ENCODE peak calls at places on chromosomes 12 and 14, in six cellular contexts. One of them, this sample, is unnamed.
A peak's percentile ranks its signal among the peaks of the same experiment; 100 is the strongest.

GRCh38 chr14:59570122-59570521 is 6.5 kb downstream of the CCDC175 start:
- DNase-seq in mesenchymal stem cell: no peak
- DNase-seq in neuronal stem cell: no peak
- DNase-seq in IMR-90: no peak
- DNase-seq in trophoblast cell: no peak
- DNase-seq in H1: no peak
- DNase-seq in this sample: peak; percentile 44

GRCh38 chr12:104303538-104304151 is at the start of gene EID3:
- DNase-seq in IMR-90: peak; percentile 73
- DNase-seq in neuronal stem cell: peak; percentile 51
- DNase-seq in trophoblast cell: peak; percentile 88
- DNase-seq in mesenchymal stem cell: peak; percentile 87
- DNase-seq in H1: peak; percentile 95
- DNase-seq in this sample: peak; percentile 91

GRCh38 chr14:54652188-54652889 is 85.4 kb downstream of the SAMD4A start:
- DNase-seq in trophoblast cell: peak; percentile 97
- DNase-seq in mesenchymal stem cell: peak; percentile 100
- DNase-seq in IMR-90: peak; percentile 100
- DNase-seq in H1: no peak
- DNase-seq in neuronal stem cell: peak; percentile 53
- DNase-seq in this sample: peak; percentile 99

GRCh38 chr14:102215522-102216250 is 76.0 kb downstream of the WDR20 start:
- DNase-seq in H1: no peak
- DNase-seq in mesenchymal stem cell: no peak
- DNase-seq in neuronal stem cell: no peak
- DNase-seq in IMR-90: peak; percentile 31
- DNase-seq in trophoblast cell: no peak
- DNase-seq in this sample: peak; percentile 27

GRCh38 chr14:103680491-103681231 is 34.6 kb downstream of the XRCC3 start:
- DNase-seq in H1: no peak
- DNase-seq in trophoblast cell: no peak
- DNase-seq in neuronal stem cell: no peak
- DNase-seq in mesenchymal stem cell: no peak
- DNase-seq in IMR-90: no peak
- DNase-seq in this sample: no peak

GRCh38 chr14:75662966-75663365 is 1.9 kb downstream of the TTLL5 start:
- DNase-seq in IMR-90: no peak
- DNase-seq in neuronal stem cell: no peak
- DNase-seq in trophoblast cell: no peak
- DNase-seq in mesenchymal stem cell: peak; percentile 21
- DNase-seq in H1: no peak
- DNase-seq in this sample: peak; percentile 15

GRCh38 chr14:102140027-102140749 is 491 bp downstream of the WDR20 start:
- DNase-seq in IMR-90: no peak
- DNase-seq in H1: peak; percentile 52
- DNase-seq in trophoblast cell: peak; percentile 51
- DNase-seq in mesenchymal stem cell: peak; percentile 48
- DNase-seq in neuronal stem cell: peak; percentile 14
- DNase-seq in this sample: peak; percentile 54

GRCh38 chr14:100726812-100727564 is at the start of gene DLK1:
- DNase-seq in neuronal stem cell: no peak
- DNase-seq in mesenchymal stem cell: no peak
- DNase-seq in trophoblast cell: no peak
- DNase-seq in H1: no peak
- DNase-seq in IMR-90: no peak
- DNase-seq in this sample: no peak

GRCh38 chr12:120835657-120836056 is 68.5 kb downstream of the SPPL3 start:
- DNase-seq in trophoblast cell: peak; percentile 20
- DNase-seq in IMR-90: no peak
- DNase-seq in H1: no peak
- DNase-seq in neuronal stem cell: no peak
- DNase-seq in mesenchymal stem cell: peak; percentile 40
- DNase-seq in this sample: no peak

GRCh38 chr12:57514720-57515467 is 5.4 kb downstream of the DDIT3 start:
- DNase-seq in IMR-90: no peak
- DNase-seq in trophoblast cell: no peak
- DNase-seq in mesenchymal stem cell: no peak
- DNase-seq in H1: no peak
- DNase-seq in neuronal stem cell: no peak
- DNase-seq in this sample: no peak

GRCh38 chr14:104983231-104983721 is 2.3 kb upstream of the CLBA1 start:
- DNase-seq in mesenchymal stem cell: no peak
- DNase-seq in trophoblast cell: no peak
- DNase-seq in neuronal stem cell: no peak
- DNase-seq in H1: no peak
- DNase-seq in IMR-90: no peak
- DNase-seq in this sample: no peak

GRCh38 chr12:55823419-55823818 is 5.6 kb downstream of the ORMDL2 start:
- DNase-seq in neuronal stem cell: no peak
- DNase-seq in mesenchymal stem cell: no peak
- DNase-seq in H1: no peak
- DNase-seq in IMR-90: no peak
- DNase-seq in trophoblast cell: no peak
- DNase-seq in this sample: no peak

GRCh38 chr12:103688659-103689058 is 101.6 kb downstream of the STAB2 start:
- DNase-seq in trophoblast cell: peak; percentile 13
- DNase-seq in IMR-90: no peak
- DNase-seq in H1: no peak
- DNase-seq in neuronal stem cell: no peak
- DNase-seq in mesenchymal stem cell: no peak
- DNase-seq in this sample: no peak

GRCh38 chr12:116722245-116722644 is 15.6 kb downstream of the SPRING1 start:
- DNase-seq in neuronal stem cell: no peak
- DNase-seq in trophoblast cell: no peak
- DNase-seq in IMR-90: no peak
- DNase-seq in mesenchymal stem cell: no peak
- DNase-seq in H1: no peak
- DNase-seq in this sample: no peak

GRCh38 chr12:83097656-83098055 is 410.9 kb downstream of the TMTC2 start:
- DNase-seq in mesenchymal stem cell: no peak
- DNase-seq in neuronal stem cell: no peak
- DNase-seq in IMR-90: no peak
- DNase-seq in H1: no peak
- DNase-seq in trophoblast cell: no peak
- DNase-seq in this sample: no peak

GRCh38 chr12:9372202-9372601 is 164.0 kb upstream of the PZP start:
- DNase-seq in mesenchymal stem cell: no peak
- DNase-seq in neuronal stem cell: no peak
- DNase-seq in H1: no peak
- DNase-seq in trophoblast cell: no peak
- DNase-seq in IMR-90: peak; percentile 9
- DNase-seq in this sample: peak; percentile 62

GRCh38 chr12:46271846-46272245 is 3.0 kb upstream of the SLC38A1 start:
- DNase-seq in H1: no peak
- DNase-seq in neuronal stem cell: no peak
- DNase-seq in IMR-90: no peak
- DNase-seq in trophoblast cell: no peak
- DNase-seq in mesenchymal stem cell: no peak
- DNase-seq in this sample: no peak

GRCh38 chr12:69046920-69047319 is 113.9 kb upstream of the CPM start:
- DNase-seq in trophoblast cell: no peak
- DNase-seq in IMR-90: no peak
- DNase-seq in H1: no peak
- DNase-seq in neuronal stem cell: no peak
- DNase-seq in mesenchymal stem cell: no peak
- DNase-seq in this sample: no peak

GRCh38 chr12:81992461-81992860 is 233.3 kb upstream of the PPFIA2 start:
- DNase-seq in mesenchymal stem cell: no peak
- DNase-seq in H1: no peak
- DNase-seq in IMR-90: no peak
- DNase-seq in trophoblast cell: no peak
- DNase-seq in neuronal stem cell: peak; percentile 11
- DNase-seq in this sample: peak; percentile 77

GRCh38 chr12:101703487-101703886 is 6.0 kb downstream of the CHPT1 start:
- DNase-seq in H1: no peak
- DNase-seq in IMR-90: no peak
- DNase-seq in trophoblast cell: no peak
- DNase-seq in neuronal stem cell: no peak
- DNase-seq in mesenchymal stem cell: no peak
- DNase-seq in this sample: peak; percentile 42

GRCh38 chr12:82994117-82994516 is 307.4 kb downstream of the TMTC2 start:
- DNase-seq in neuronal stem cell: no peak
- DNase-seq in IMR-90: no peak
- DNase-seq in H1: no peak
- DNase-seq in mesenchymal stem cell: no peak
- DNase-seq in trophoblast cell: no peak
- DNase-seq in this sample: no peak

GRCh38 chr14:101004954-101005353 is 101.4 kb upstream of the RTL1 start:
- DNase-seq in neuronal stem cell: no peak
- DNase-seq in mesenchymal stem cell: no peak
- DNase-seq in IMR-90: peak; percentile 87
- DNase-seq in H1: peak; percentile 10
- DNase-seq in trophoblast cell: no peak
- DNase-seq in this sample: no peak

GRCh38 chr14:56333361-56334279 is 215.4 kb downstream of the PELI2 start:
- DNase-seq in IMR-90: peak; percentile 93
- DNase-seq in trophoblast cell: no peak
- DNase-seq in H1: no peak
- DNase-seq in mesenchymal stem cell: peak; percentile 96
- DNase-seq in neuronal stem cell: no peak
- DNase-seq in this sample: no peak

GRCh38 chr14:28635387-28635786 is 131.2 kb upstream of the FOXG1 start:
- DNase-seq in mesenchymal stem cell: peak; percentile 29
- DNase-seq in trophoblast cell: peak; percentile 64
- DNase-seq in H1: no peak
- DNase-seq in neuronal stem cell: peak; percentile 35
- DNase-seq in IMR-90: peak; percentile 16
- DNase-seq in this sample: peak; percentile 13

GRCh38 chr14:61264022-61264571 is 17.0 kb downstream of the TMEM30B start:
- DNase-seq in mesenchymal stem cell: no peak
- DNase-seq in neuronal stem cell: no peak
- DNase-seq in trophoblast cell: no peak
- DNase-seq in IMR-90: no peak
- DNase-seq in H1: no peak
- DNase-seq in this sample: no peak

GRCh38 chr14:99905121-99905520 is 111.9 kb downstream of the EML1 start:
- DNase-seq in H1: no peak
- DNase-seq in neuronal stem cell: no peak
- DNase-seq in mesenchymal stem cell: no peak
- DNase-seq in trophoblast cell: no peak
- DNase-seq in IMR-90: no peak
- DNase-seq in this sample: no peak

GRCh38 chr14:25041484-25041883 is 8.5 kb downstream of the STXBP6 start:
- DNase-seq in H1: no peak
- DNase-seq in neuronal stem cell: no peak
- DNase-seq in mesenchymal stem cell: no peak
- DNase-seq in trophoblast cell: no peak
- DNase-seq in IMR-90: no peak
- DNase-seq in this sample: no peak

GRCh38 chr12:53737951-53738833 is 10.9 kb upstream of the CALCOCO1 start:
- DNase-seq in H1: peak; percentile 92
- DNase-seq in trophoblast cell: peak; percentile 47
- DNase-seq in IMR-90: no peak
- DNase-seq in mesenchymal stem cell: no peak
- DNase-seq in neuronal stem cell: no peak
- DNase-seq in this sample: peak; percentile 30
- H3K4me3 ChIP-seq in H1: peak overlapping the region; percentile 60
- H3K4me3 ChIP-seq in trophoblast cell: no peak overlapping the region
- H3K4me3 ChIP-seq in IMR-90: no peak overlapping the region
- H3K4me3 ChIP-seq in mesenchymal stem cell: no peak overlapping the region
- H3K4me3 ChIP-seq in neuronal stem cell: no peak overlapping the region
- H3K4me3 ChIP-seq in this sample: peak overlapping the region; percentile 42

DNA sequence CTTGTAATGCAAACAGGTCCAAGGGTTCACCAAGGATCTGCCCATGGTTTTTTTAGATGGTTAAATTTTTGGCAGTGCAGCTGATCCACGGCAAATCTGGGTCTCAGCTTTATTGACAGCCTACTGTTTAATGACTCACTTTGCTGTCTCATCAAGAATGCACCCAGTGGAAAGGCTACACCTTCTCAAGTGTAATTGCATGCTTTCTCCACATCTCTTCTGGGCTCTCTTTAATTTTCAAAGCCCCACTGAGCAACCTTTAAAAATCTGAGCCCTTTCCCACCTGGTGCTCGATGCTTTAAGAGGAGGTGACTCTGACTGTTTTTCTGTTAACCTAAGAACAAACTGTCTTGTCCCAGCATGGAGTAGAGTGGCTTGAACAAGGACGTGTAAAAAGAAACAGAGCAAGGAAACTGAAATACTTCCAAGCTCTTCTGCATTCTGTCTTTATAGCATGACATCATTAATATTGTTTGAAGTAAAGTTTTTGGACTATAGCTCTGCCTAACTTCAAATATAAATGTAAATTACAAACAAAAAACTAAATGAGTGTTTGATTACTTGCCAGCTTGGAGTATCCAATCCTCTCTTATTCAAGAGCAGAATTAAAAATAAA is 214.2 kb upstream of the KRR1 start:
- DNase-seq in trophoblast cell: no peak
- DNase-seq in mesenchymal stem cell: peak; percentile 73
- DNase-seq in IMR-90: peak; percentile 74
- DNase-seq in neuronal stem cell: no peak
- DNase-seq in H1: no peak
- DNase-seq in this sample: peak; percentile 60
- H3K9ac ChIP-seq in trophoblast cell: no peak overlapping the region
- H3K9ac ChIP-seq in mesenchymal stem cell: peak overlapping the region; percentile 71
- H3K9ac ChIP-seq in IMR-90: peak overlapping the region; percentile 59
- H3K9ac ChIP-seq in neuronal stem cell: no peak overlapping the region
- H3K9ac ChIP-seq in H1: no peak overlapping the region
- H3K9ac ChIP-seq in this sample: no peak overlapping the region

GRCh38 chr12:12600659-12601058 is 11.0 kb upstream of the CREBL2 start:
- DNase-seq in IMR-90: no peak
- DNase-seq in neuronal stem cell: no peak
- DNase-seq in H1: no peak
- DNase-seq in trophoblast cell: peak; percentile 75
- DNase-seq in mesenchymal stem cell: no peak
- DNase-seq in this sample: no peak
- H4K8ac ChIP-seq in IMR-90: no peak overlapping the region
- H4K8ac ChIP-seq in neuronal stem cell: no peak overlapping the region
- H4K8ac ChIP-seq in H1: no peak overlapping the region
- H4K8ac ChIP-seq in trophoblast cell: no peak overlapping the region
- H4K8ac ChIP-seq in mesenchymal stem cell: no peak overlapping the region
- H4K8ac ChIP-seq in this sample: no peak overlapping the region

DNA sequence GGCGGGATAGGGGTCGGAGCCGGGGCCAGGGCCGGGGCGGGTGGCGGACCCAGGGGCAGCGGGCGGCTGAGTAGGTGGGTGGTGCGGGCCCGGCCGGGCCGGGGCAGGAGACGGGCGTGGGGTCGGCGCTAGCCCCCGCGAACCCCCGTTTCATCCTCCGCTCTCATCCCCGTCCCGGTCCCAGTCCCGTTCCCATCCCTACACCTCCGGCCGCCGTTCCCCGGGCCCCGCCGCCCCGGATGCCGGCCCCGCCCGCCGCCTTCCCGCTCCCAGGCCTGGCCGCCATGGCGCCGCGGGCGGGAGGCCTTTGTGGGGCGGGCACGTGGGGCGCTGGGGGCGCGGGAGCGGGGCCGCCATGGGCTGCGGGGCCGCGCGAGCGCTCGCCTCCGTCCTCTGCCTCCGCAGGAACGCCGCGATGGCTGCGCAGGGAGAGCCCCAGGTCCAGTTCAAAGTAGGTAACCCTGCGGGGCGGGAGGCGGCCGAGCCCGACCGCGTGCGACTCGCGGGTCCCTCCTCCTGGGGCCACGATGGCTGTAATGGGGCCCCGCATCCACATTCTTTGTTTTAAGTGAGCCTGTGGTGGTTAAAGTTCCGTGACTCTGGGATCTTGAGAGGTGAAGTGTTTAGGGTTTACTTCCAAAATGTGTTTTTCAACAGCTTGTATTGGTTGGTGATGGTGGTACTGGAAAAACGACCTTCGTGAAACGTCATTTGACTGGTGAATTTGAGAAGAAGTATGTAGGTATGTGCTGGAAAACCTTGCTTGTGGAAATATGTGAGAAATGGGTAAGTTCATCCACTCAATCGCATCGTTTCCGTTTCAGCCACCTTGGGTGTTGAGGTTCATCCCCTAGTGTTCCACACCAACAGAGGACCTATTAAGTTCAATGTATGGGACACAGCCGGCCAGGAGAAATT is 572 bp downstream of the RAN start:
- DNase-seq in trophoblast cell: peak; percentile 58
- DNase-seq in neuronal stem cell: no peak
- DNase-seq in IMR-90: no peak
- DNase-seq in H1: no peak
- DNase-seq in mesenchymal stem cell: peak; percentile 37
- DNase-seq in this sample: no peak
- H3K4me3 ChIP-seq in trophoblast cell: peak overlapping the region; percentile 88
- H3K4me3 ChIP-seq in neuronal stem cell: peak overlapping the region; percentile 70
- H3K4me3 ChIP-seq in IMR-90: peak overlapping the region; percentile 90
- H3K4me3 ChIP-seq in H1: peak overlapping the region; percentile 84
- H3K4me3 ChIP-seq in mesenchymal stem cell: peak overlapping the region; percentile 99
- H3K4me3 ChIP-seq in this sample: peak overlapping the region; percentile 73

This sample was measured in mesendoderm.